ENCODE peak calls at places on chromosomes 13 and 19, in nine cellular contexts. S, F, V, I, C, B, P, H and M are unnamed samples. For H3K4me1, the result is how much of the 10 kb centered on the place peaks cover.

GRCh38 chr13:51923983-51924539 is 62.3 kb downstream of the CCDC70 start:
- DNase-seq in P (peak), I (no peak), B (no peak), H (no peak), C (no peak), V (no peak), F (no peak), S (peak), M (no peak)

GRCh38 chr13:39604736-39605135 is 1.7 kb upstream of the LHFPL6 start:
- DNase-seq in V (no peak), C (no peak), S (no peak), I (no peak), H (no peak), B (no peak), P (no peak), F (no peak), M (no peak)

GRCh38 chr13:110017379-110017778 is 231.0 kb upstream of the IRS2 start:
- DNase-seq in P (peak), C (no peak), I (peak), S (no peak), V (peak), F (peak), H (no peak), B (no peak), M (peak)

GRCh38 chr19:56162258-56162657 is 13.6 kb upstream of the GALP start:
- DNase-seq in V (no peak), F (no peak), B (no peak), I (no peak), C (no peak), S (no peak), P (no peak), H (no peak), M (peak)

GRCh38 chr19:29259867-29260281 is 46.9 kb upstream of the UQCRFS1 start:
- DNase-seq in F (no peak), I (no peak), C (no peak), V (no peak), H (no peak), P (no peak), B (no peak), S (no peak), M (no peak)

GRCh38 chr13:94192576-94192975 is 286.9 kb downstream of the DCT start:
- DNase-seq in C (no peak), V (no peak), B (no peak), F (no peak), I (peak), H (no peak), P (no peak), S (peak), M (no peak)

GRCh38 chr13:50587839-50588373 is 255.6 kb downstream of the DLEU7 start:
- DNase-seq in V (no peak), B (no peak), H (no peak), S (no peak), C (no peak), P (no peak), I (no peak), F (no peak), M (peak)

GRCh38 chr13:94318418-94318817 is 161.1 kb downstream of the DCT start:
- DNase-seq in H (no peak), C (no peak), I (no peak), S (no peak), V (no peak), F (no peak), P (no peak), B (no peak), M (no peak)

GRCh38 chr13:61608138-61608537 is 192.5 kb upstream of the PCDH20 start:
- DNase-seq in C (no peak), I (no peak), F (no peak), P (no peak), S (peak), V (no peak), B (no peak), H (no peak), M (no peak)

GRCh38 chr19:955803-956746 is 28.1 kb upstream of the WDR18 start:
- DNase-seq in F (peak), H (no peak), I (peak), V (no peak), C (no peak), B (no peak), S (peak), P (no peak), M (no peak)

GRCh38 chr13:99760456-99760855 is 211.1 kb downstream of the ZIC5 start:
- DNase-seq in C (no peak), I (no peak), B (no peak), V (no peak), H (no peak), S (no peak), P (no peak), F (no peak), M (no peak)

GRCh38 chr13:40591091-40591490 is 75.3 kb downstream of the FOXO1 start:
- DNase-seq in C (no peak), H (no peak), I (no peak), F (no peak), P (no peak), S (no peak), V (no peak), B (no peak), M (no peak)

GRCh38 chr13:51912091-51912490 is 50.3 kb downstream of the CCDC70 start:
- DNase-seq in C (no peak), S (no peak), F (peak), H (no peak), P (no peak), V (peak), B (no peak), I (peak), M (peak)

GRCh38 chr19:39497850-39498261 is 891 bp upstream of the DLL3 start:
- DNase-seq in I (peak), C (peak), F (peak), H (no peak), P (no peak), V (no peak), S (peak), B (no peak), M (peak)
- TF ChIP-seq CTCF in I (peak), C (peak), F (no peak), H (no peak), P (peak), V (no peak), S (peak), B (no peak), M (peak)

GRCh38 chr19:4373601-4374441 is 26.5 kb downstream of the SH3GL1 start:
- DNase-seq in S (no peak), C (no peak), I (no peak), P (no peak), H (peak), F (no peak), V (no peak), B (no peak), M (peak)

GRCh38 chr19:4371209-4371897 is 28.0 kb downstream of the MPND start:
- DNase-seq in B (no peak), H (no peak), C (no peak), F (peak), P (no peak), V (no peak), S (no peak), I (no peak), M (peak)

GRCh38 chr19:4372630-4373367 is 27.5 kb downstream of the SH3GL1 start:
- DNase-seq in F (no peak), C (no peak), P (no peak), H (no peak), V (no peak), I (no peak), B (no peak), S (no peak), M (peak)

GRCh38 chr19:4370418-4371041 is 27.2 kb downstream of the MPND start:
- DNase-seq in H (no peak), B (no peak), I (no peak), P (no peak), C (no peak), F (no peak), S (no peak), V (no peak), M (peak)

GRCh38 chr19:4371898-4372629 is 28.3 kb downstream of the SH3GL1 start:
- DNase-seq in H (no peak), V (no peak), F (no peak), S (no peak), B (no peak), I (no peak), P (no peak), C (no peak), M (peak)
- H3K4me1 ChIP-seq in H (half or more), V (half or more), F (half or more), S (under half), B (half or more), I (under half), P (half or more), C (under half), M (half or more)

GRCh38 chr19:47691782-47692181 is 21.4 kb upstream of the EHD2 start:
- DNase-seq in S (no peak), C (no peak), V (no peak), I (no peak), B (no peak), P (no peak), F (no peak), H (no peak), M (peak)

GRCh38 chr19:47693903-47694302 is 19.3 kb upstream of the EHD2 start:
- DNase-seq in P (no peak), B (no peak), F (no peak), V (no peak), C (no peak), I (no peak), H (no peak), S (no peak), M (no peak)

GRCh38 chr19:47694466-47695273 is 18.6 kb upstream of the EHD2 start:
- DNase-seq in V (no peak), P (no peak), I (no peak), S (no peak), H (no peak), F (no peak), C (no peak), B (no peak), M (peak)

GRCh38 chr19:47695533-47696262 is 17.5 kb upstream of the EHD2 start:
- DNase-seq in S (no peak), C (no peak), B (no peak), H (no peak), F (no peak), P (no peak), I (no peak), V (no peak), M (peak)

GRCh38 chr19:47693489-47693888 is 19.7 kb upstream of the EHD2 start:
- DNase-seq in F (no peak), H (no peak), B (no peak), P (no peak), S (no peak), I (no peak), V (no peak), C (no peak), M (peak)
- TF ChIP-seq CTCF in F (no peak), H (no peak), B (no peak), P (no peak), S (no peak), I (no peak), V (no peak), C (no peak), M (no peak)

GRCh38 chr19:3364501-3364858 is 1.9 kb upstream of the NFIC start:
- DNase-seq in H (no peak), S (no peak), C (no peak), I (no peak), V (no peak), F (no peak), B (no peak), P (no peak), M (peak)
- H3K4me1 ChIP-seq in H (half or more), S (under half), C (under half), I (under half), V (under half), F (half or more), B (under half), P (half or more), M (under half)

GRCh38 chr13:31012285-31013024 is 80.0 kb downstream of the TEX26 start:
- DNase-seq in I (no peak), F (no peak), C (no peak), P (peak), S (peak), H (no peak), B (no peak), V (no peak), M (peak)
- TF ChIP-seq CTCF in I (peak), F (no peak), C (no peak), P (peak), S (peak), H (no peak), B (no peak), V (no peak), M (peak)

DNA sequence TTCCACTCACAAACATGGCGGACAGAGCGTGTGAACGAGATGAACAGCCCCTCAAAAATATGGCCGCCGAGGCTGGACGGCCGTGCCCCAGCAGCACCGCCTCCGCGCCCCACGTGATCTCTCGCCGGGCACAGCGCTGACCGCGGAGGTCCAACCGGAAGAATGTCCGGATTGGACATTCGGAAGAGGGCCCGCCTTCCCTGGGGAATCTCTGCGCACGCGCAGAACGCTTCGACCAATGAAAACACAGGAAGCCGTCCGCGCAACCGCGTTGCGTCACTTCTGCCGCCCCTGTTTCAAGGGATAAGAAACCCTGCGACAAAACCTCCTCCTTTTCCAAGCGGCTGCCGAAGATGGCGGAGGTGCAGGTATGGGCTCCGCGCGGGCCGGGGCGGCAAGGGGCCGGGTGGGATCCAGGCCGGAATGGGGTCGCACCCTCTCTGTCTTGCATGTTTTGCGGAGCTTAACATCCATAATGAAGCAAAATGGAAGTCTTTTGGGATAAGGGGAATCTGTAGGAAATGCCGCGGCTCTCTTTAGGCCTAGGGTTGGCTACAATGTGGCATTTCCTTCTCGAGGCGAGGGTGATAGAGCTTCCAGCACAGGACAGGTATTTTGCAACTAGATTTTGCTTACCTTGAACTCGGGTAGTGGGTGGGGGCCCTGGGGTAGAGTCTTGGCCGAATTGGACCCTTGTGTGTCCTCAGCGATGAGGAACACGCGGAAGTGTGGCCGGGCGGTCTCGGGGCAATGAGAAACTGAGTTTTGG is at the start of gene RPL13A:
- DNase-seq in I (peak), H (peak), V (peak), F (peak), C (peak), S (peak), B (peak), P (peak), M (peak)
- H3K4me1 ChIP-seq in I (under half), H (under half), V (under half), F (under half), C (under half), S (under half), B (under half), P (under half), M (under half)

DNA sequence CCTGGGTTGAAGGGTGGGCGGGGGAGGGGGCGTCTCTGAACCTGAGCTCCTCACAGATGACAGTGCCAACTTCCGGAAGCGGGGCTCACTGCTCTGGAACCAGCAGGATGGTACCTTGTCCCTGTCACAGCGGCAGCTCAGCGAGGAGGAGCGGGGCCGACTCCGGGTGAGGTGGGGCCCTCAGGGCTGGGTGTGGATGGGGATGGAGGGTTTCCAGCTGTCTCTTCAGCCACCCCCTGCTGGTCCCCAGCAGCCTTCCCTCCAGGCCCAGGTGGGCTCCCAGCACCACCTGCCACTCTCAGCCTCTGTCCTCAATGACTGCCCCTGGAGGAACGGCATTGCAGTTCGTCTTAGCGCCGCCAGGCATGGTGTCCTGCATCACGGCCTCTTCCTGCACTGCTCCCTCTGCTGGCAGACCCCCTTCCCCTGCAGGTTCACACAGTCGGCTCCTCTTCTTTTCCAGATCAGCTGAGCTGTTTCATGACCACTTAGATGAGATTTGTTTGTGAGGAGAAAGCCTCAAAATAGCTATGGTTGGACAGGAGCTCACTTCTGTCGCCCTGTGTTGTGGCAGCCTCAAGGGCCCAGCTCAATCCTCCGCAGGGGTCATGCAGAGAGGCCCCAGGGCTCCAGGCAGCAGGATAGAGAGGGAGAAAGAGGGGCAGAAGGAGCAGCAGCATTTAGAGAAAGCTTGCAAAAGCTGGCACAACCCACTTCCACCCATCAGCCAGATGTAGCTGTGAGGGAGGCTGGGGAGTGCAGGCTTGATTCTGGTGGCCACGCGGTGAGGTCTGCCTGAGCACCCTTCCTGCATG is 2.5 kb upstream of the GARIN5A start:
- DNase-seq in B (no peak), V (no peak), S (peak), C (no peak), I (no peak), P (peak), F (no peak), H (no peak), M (peak)
- TF ChIP-seq CTCF in B (peak), V (no peak), S (peak), C (no peak), I (peak), P (peak), F (no peak), H (no peak), M (peak)